ENCODE peak calls at places on chromosomes 6 and 20, in four cellular contexts. One of them, this sample, is unnamed.

GRCh38 chr6:161238076-161238869 is 35.6 kb downstream of the AGPAT4 start:
- DNase-seq in left ventricle myocardium inferior: no peak
- DNase-seq in psoas muscle: no peak
- DNase-seq in WERI-Rb-1: no peak
- DNase-seq in this sample: no peak

GRCh38 chr6:124870611-124871201 is 91.5 kb upstream of the RNF217 start:
- DNase-seq in WERI-Rb-1: no peak
- DNase-seq in left ventricle myocardium inferior: no peak
- DNase-seq in psoas muscle: no peak
- DNase-seq in this sample: no peak

GRCh38 chr20:60055740-60056139 is 97.5 kb downstream of the CDH26 start:
- DNase-seq in WERI-Rb-1: no peak
- DNase-seq in psoas muscle: peak
- DNase-seq in left ventricle myocardium inferior: peak
- DNase-seq in this sample: peak

GRCh38 chr20:19932170-19932667 is 84.9 kb upstream of the NAA20 start:
- DNase-seq in psoas muscle: peak
- DNase-seq in WERI-Rb-1: no peak
- DNase-seq in left ventricle myocardium inferior: no peak
- DNase-seq in this sample: no peak

GRCh38 chr6:107185570-107185969 is 70.3 kb upstream of the BEND3 start:
- DNase-seq in psoas muscle: no peak
- DNase-seq in left ventricle myocardium inferior: no peak
- DNase-seq in WERI-Rb-1: peak
- DNase-seq in this sample: no peak

GRCh38 chr6:48835421-48835958 is 627.6 kb downstream of the MMUT start:
- DNase-seq in left ventricle myocardium inferior: no peak
- DNase-seq in WERI-Rb-1: no peak
- DNase-seq in psoas muscle: no peak
- DNase-seq in this sample: no peak

GRCh38 chr20:53023717-53024116 is 51.6 kb downstream of the TSHZ2 start:
- DNase-seq in left ventricle myocardium inferior: no peak
- DNase-seq in WERI-Rb-1: no peak
- DNase-seq in psoas muscle: no peak
- DNase-seq in this sample: no peak

GRCh38 chr6:70423189-70424133 is 10.2 kb downstream of the FAM135A start:
- DNase-seq in WERI-Rb-1: no peak
- DNase-seq in psoas muscle: no peak
- DNase-seq in left ventricle myocardium inferior: no peak
- DNase-seq in this sample: no peak

GRCh38 chr6:45486739-45487138 is 109.0 kb upstream of the SUPT3H start:
- DNase-seq in WERI-Rb-1: no peak
- DNase-seq in left ventricle myocardium inferior: no peak
- DNase-seq in psoas muscle: no peak
- DNase-seq in this sample: no peak

GRCh38 chr6:30150151-30150550 is 10.9 kb downstream of the TRIM10 start:
- DNase-seq in WERI-Rb-1: no peak
- DNase-seq in left ventricle myocardium inferior: no peak
- DNase-seq in psoas muscle: no peak
- DNase-seq in this sample: no peak

GRCh38 chr6:110999634-111000270 is 17.9 kb downstream of the RPF2 start:
- DNase-seq in WERI-Rb-1: no peak
- DNase-seq in psoas muscle: no peak
- DNase-seq in left ventricle myocardium inferior: no peak
- DNase-seq in this sample: no peak

DNA sequence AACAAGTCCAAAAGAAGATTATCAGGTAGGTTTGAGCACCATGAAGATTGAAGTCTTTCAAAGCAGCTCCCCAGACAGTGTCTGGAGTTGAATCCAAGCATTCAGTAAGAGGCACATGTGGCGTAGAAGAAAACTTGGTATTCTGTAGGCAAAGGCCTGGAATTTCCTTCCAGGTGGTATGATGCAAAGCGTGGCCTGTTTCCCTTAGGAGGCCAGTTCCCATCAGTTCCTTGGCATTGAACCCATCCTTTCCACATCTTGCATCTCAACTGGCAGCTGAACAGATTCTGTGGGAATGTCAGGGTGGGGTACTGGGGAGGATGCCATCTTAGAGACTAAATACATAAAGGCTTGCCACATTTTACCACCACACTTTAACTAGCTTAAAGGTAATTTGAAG is 516.0 kb downstream of the BTBD3 start:
- DNase-seq in psoas muscle: no peak
- DNase-seq in left ventricle myocardium inferior: no peak
- DNase-seq in WERI-Rb-1: no peak
- DNase-seq in this sample: no peak
- H3K4me3 ChIP-seq in psoas muscle: no peak
- H3K4me3 ChIP-seq in left ventricle myocardium inferior: no peak
- H3K4me3 ChIP-seq in WERI-Rb-1: no peak
- H3K4me3 ChIP-seq in this sample: no peak

DNA sequence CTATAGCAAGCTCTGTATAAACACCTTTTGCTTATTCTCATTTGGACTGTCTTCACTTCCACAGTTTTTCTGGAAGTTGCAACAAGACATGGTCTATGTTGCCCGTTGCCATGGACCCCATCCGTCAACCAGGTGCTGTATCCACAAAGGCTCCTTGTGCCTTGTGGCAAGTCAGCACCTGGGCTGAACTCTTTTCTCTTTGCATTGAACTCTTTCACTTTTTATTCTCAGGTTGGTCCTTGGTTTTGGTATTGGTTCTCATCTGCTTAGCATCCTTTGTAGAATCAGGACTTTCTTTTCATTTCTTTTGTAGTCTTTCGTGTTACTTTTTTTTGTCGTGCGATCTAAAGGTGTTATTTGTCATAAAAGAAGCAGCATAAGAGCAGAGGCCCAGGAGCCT is 5.0 kb upstream of the GSTA1 start:
- DNase-seq in psoas muscle: no peak
- DNase-seq in left ventricle myocardium inferior: no peak
- DNase-seq in WERI-Rb-1: no peak
- DNase-seq in this sample: no peak
- TF ChIP-seq CTCF in psoas muscle: no peak
- TF ChIP-seq CTCF in left ventricle myocardium inferior: no peak
- TF ChIP-seq CTCF in WERI-Rb-1: no peak
- TF ChIP-seq CTCF in this sample: no peak

GRCh38 chr6:42316390-42316970 is 98.8 kb upstream of the MRPS10 start:
- DNase-seq in left ventricle myocardium inferior: no peak
- DNase-seq in psoas muscle: no peak
- DNase-seq in WERI-Rb-1: peak
- DNase-seq in this sample: no peak
- H3K27ac ChIP-seq in left ventricle myocardium inferior: no peak
- H3K27ac ChIP-seq in psoas muscle: no peak
- H3K27ac ChIP-seq in WERI-Rb-1: no peak
- H3K27ac ChIP-seq in this sample: peak

DNA sequence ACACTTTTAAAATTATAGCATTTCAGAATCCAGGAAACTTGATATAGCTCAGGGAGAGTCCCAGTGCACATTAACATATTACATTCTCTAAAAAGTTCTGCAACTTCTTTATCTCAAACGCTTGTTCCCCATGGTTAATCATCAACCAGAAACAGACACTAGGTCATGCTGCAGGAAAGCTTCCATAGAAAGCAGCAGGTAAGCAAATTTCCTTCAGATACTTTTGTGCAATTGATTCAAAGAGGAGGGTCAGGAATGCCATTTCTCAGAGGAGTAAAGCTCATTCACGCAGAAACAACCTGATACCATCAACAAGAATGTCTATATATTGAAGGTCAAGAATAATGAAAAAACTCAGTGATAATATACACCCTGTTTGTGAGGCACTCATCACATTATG is 95.4 kb downstream of the LY86 start:
- DNase-seq in WERI-Rb-1: no peak
- DNase-seq in left ventricle myocardium inferior: no peak
- DNase-seq in psoas muscle: no peak
- DNase-seq in this sample: no peak
- H3K4me3 ChIP-seq in WERI-Rb-1: no peak
- H3K4me3 ChIP-seq in left ventricle myocardium inferior: no peak
- H3K4me3 ChIP-seq in psoas muscle: no peak
- H3K4me3 ChIP-seq in this sample: no peak

This sample was measured in upper lobe of right lung.